ENCODE peak calls at places on chromosomes 13 and 19, in nine cellular contexts. K is cardiac fibroblast; I is thoracic aorta; Q is uterus; M is CD8-positive, alpha-beta T cell; H is fibroblast of lung; E is lower leg skin; V is BJ; F is small intestine. J is an unnamed sample.

GRCh38 chr13:104641309-104641708 is 1575.1 kb upstream of the SLC10A2 start:
- DNase-seq in H (peak), I (no peak), E (no peak), V (no peak), Q (no peak), F (peak), K (no peak), M (no peak), J (peak)

GRCh38 chr13:37540228-37540627 is 58.3 kb downstream of the POSTN start:
- DNase-seq in V (peak), K (peak), H (peak), Q (no peak), E (no peak), I (no peak), F (no peak), M (no peak), J (peak)

GRCh38 chr19:50327013-50327412 is 2.2 kb downstream of the KCNC3 start:
- DNase-seq in V (no peak), E (no peak), I (no peak), K (no peak), Q (no peak), H (no peak), F (no peak), M (no peak), J (no peak)

GRCh38 chr13:79128158-79128557 is 277.9 kb downstream of the RBM26 start:
- DNase-seq in Q (no peak), I (no peak), K (peak), E (no peak), M (no peak), F (no peak), H (peak), V (no peak), J (peak)

GRCh38 chr19:6227156-6227940 is 52.4 kb downstream of the MLLT1 start:
- DNase-seq in E (no peak), M (no peak), H (no peak), I (no peak), F (no peak), V (no peak), K (no peak), Q (no peak), J (no peak)

GRCh38 chr19:58097783-58098681 is at the start of gene ZSCAN18:
- DNase-seq in I (peak), F (peak), K (peak), V (peak), E (peak), M (peak), Q (peak), H (peak), J (peak)

GRCh38 chr13:52862358-52863206 is 14.1 kb upstream of the PCDH8 start:
- DNase-seq in Q (no peak), F (peak), M (no peak), I (no peak), E (no peak), H (no peak), V (no peak), K (no peak), J (no peak)

GRCh38 chr13:21243045-21243842 is 66.8 kb downstream of the MRPL57 start:
- DNase-seq in F (peak), I (no peak), K (no peak), V (no peak), M (no peak), Q (no peak), H (no peak), E (no peak), J (no peak)

GRCh38 chr13:103178986-103179695 is 112.9 kb upstream of the SLC10A2 start:
- DNase-seq in F (no peak), H (no peak), Q (no peak), K (no peak), E (no peak), V (no peak), I (no peak), M (no peak), J (no peak)

GRCh38 chr19:6767081-6767356 is 216 bp downstream of the SH2D3A start:
- DNase-seq in F (peak), M (no peak), E (no peak), I (no peak), Q (no peak), H (no peak), V (no peak), K (no peak), J (no peak)

GRCh38 chr19:51546650-51547396 is 15.4 kb upstream of the SIGLEC6 start:
- DNase-seq in H (peak), V (no peak), I (no peak), M (no peak), K (peak), E (no peak), Q (no peak), F (no peak), J (no peak)

GRCh38 chr19:7900401-7900870 is 3.2 kb upstream of the MAP2K7 start:
- DNase-seq in I (no peak), E (no peak), K (no peak), M (no peak), V (no peak), H (no peak), F (no peak), Q (no peak), J (no peak)

GRCh38 chr13:30129411-30129810 is 177.9 kb downstream of the KATNAL1 start:
- DNase-seq in I (no peak), Q (peak), V (no peak), E (no peak), F (no peak), M (no peak), K (no peak), H (no peak), J (no peak)

GRCh38 chr19:30116530-30116929 is 174.5 kb downstream of the URI1 start:
- DNase-seq in K (no peak), M (no peak), I (no peak), E (no peak), V (no peak), H (no peak), Q (no peak), F (no peak), J (no peak)

GRCh38 chr19:46953955-46954501 is 65.6 kb upstream of the NPAS1 start:
- DNase-seq in I (no peak), H (no peak), M (no peak), Q (no peak), E (no peak), F (no peak), V (no peak), K (no peak), J (no peak)

GRCh38 chr19:17243854-17244617 is 1.7 kb downstream of the NR2F6 start:
- DNase-seq in K (peak), E (no peak), F (peak), V (no peak), I (no peak), Q (peak), M (no peak), H (no peak), J (no peak)

GRCh38 chr13:99357149-99357596 is 50.0 kb upstream of the GPR183 start:
- DNase-seq in E (peak), V (no peak), Q (no peak), K (peak), I (no peak), H (peak), M (peak), F (no peak), J (no peak)
- H3K4me3 ChIP-seq in E (no peak), V (no peak), Q (no peak), K (no peak), I (no peak), H (no peak), M (peak), F (no peak), J (no peak)

DNA sequence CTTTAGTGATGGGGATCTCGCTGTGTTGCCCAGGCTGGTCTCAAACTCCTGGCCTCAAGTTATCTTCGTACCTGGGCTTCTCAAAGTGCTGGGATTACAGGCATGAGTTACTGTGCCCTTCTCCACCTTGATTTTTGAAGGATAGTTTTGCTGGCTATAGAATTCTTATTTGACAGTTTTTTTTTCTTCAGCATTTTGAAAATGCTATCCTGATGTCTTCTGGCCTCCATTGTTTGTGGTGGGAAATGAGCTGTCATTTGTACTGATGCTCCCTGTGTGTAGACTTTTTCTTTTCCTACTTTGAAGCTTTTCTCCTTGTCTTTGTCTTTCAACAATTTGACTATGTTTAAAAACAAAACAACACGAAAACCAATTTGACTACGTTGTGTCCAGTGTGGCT is 54.2 kb downstream of the SIPA1L3 start:
- DNase-seq in H (no peak), K (no peak), V (no peak), E (no peak), F (no peak), I (no peak), Q (no peak), M (no peak), J (no peak)
- H3K4me3 ChIP-seq in H (no peak), K (no peak), V (no peak), E (no peak), F (no peak), I (no peak), Q (no peak), M (no peak), J (no peak)

DNA sequence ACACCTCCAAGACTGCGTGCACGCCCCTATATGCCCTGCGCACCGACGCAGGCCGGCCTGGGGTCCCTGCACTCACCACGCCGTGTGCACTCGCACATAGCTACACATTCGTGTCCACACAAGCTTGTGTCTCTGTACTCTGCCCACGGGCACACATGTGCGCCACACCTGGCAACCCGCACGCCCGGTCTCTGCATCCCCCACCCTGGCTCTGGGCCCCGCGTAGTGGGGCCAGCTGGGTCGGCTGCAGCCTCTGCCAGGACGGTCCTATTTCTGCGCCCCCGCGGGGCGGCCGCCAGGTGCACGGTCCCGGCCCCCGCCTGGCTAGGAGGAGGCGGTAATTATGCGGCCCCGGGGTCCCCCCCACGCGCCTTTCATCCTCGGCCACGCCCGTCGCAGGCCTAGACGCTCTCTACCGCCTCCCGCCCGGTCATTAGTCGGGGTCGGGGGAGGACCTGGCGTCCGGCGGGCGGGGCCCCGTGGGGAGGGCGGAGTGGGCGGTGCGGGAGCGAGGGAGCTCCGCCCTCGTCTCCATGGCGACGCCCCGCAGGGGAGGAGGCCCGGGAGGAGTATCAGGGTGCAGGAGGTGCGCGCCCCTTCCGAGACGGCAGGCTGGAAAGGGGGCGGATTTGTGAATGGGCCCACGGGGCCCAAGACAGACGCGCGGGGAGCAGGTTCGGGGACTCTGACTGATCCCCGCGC is 2.9 kb upstream of the CIRBP start:
- DNase-seq in K (peak), I (no peak), F (peak), V (no peak), M (peak), Q (peak), E (no peak), H (peak), J (no peak)
- H3K4me3 ChIP-seq in K (peak), I (peak), F (no peak), V (peak), M (peak), Q (peak), E (no peak), H (peak), J (peak)

GRCh38 chr19:35755550-35756371 is 1.1 kb downstream of the HSPB6 start:
- DNase-seq in Q (peak), V (no peak), I (no peak), E (peak), M (peak), H (no peak), K (peak), F (peak), J (peak)

GRCh38 chr19:35753634-35754364 is 3.0 kb downstream of the HSPB6 start:
- DNase-seq in K (no peak), F (no peak), H (no peak), Q (no peak), I (no peak), M (no peak), E (no peak), V (no peak), J (no peak)

GRCh38 chr19:35752746-35753350 is 4.0 kb downstream of the HSPB6 start:
- DNase-seq in I (no peak), H (no peak), F (no peak), V (no peak), M (peak), K (no peak), Q (no peak), E (no peak), J (no peak)

GRCh38 chr19:35755160-35755549 is 1.7 kb downstream of the HSPB6 start:
- DNase-seq in H (no peak), V (no peak), F (no peak), I (no peak), E (no peak), Q (no peak), K (no peak), M (no peak), J (no peak)

DNA sequence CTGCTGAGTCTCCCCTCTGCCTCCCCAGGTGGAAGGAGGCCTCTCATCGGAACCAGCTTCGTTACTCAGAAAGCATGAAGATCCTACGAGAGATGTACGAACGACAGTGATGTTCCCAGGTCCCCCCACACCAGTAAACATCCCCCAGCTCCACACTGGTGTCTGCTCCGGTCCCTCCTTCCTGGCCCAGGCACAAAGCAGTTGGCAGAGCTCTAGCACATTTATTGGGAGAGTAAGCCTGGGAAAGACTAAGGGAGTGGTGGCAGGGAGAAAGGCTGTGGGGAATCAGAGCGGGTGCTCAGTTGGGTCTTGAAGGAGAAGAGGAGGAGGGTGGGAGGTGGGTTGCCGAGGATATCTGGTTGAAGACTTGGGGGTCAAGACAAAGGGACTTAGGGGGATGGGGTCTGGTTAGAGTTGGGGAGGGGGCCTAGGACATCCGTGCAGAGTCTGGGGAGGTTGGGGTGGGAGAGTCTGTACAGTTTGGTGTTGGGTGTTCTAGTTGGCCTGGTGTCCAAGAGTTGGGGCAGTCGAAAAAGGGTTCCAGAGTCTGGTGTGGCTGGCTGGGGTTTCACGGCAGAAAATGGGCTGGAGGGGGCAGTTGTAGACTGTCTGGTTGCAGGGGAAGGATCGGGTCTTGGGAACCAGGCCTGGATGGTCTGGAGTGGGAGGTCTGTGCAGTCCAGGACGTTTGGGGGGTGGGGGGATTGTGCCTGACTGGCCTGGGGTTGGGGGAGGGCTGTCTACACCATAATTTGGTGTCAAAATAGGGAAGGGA is 2.3 kb downstream of the HSPB6 start:
- DNase-seq in Q (no peak), F (no peak), I (no peak), M (peak), K (no peak), H (no peak), V (no peak), E (no peak), J (no peak)
- H3K4me3 ChIP-seq in Q (peak), F (no peak), I (peak), M (no peak), K (no peak), H (no peak), V (no peak), E (no peak), J (peak)

J was measured in skeletal muscle cell.